ENCODE peak calls at places on chromosomes 6 and 20, in four cellular contexts. L, O, K and R are unnamed samples.

GRCh38 chr20:56793916-56794315 is 164.8 kb downstream of the TFAP2C start:
- DNase-seq in K (no peak), O (no peak), L (no peak), R (no peak)

GRCh38 chr20:22904411-22904810 is 130.7 kb upstream of the SSTR4 start:
- DNase-seq in K (no peak), O (no peak), L (no peak), R (no peak)

GRCh38 chr6:33288942-33289783 is at the start of the genes PFDN6 and WDR46:
- DNase-seq in O (peak; percentile 83), K (peak; percentile 87), L (peak; percentile 88), R (peak; percentile 94)

GRCh38 chr6:163367388-163368183 is 46.9 kb upstream of the QKI start:
- DNase-seq in O (peak; percentile 74), L (no peak), K (peak; percentile 9), R (no peak)

GRCh38 chr20:62489186-62489939 is 13.6 kb upstream of the GATA5 start:
- DNase-seq in K (no peak), O (no peak), L (peak; percentile 77), R (no peak)

GRCh38 chr6:34276881-34277762 is 28.3 kb upstream of the SMIM29 start:
- DNase-seq in O (no peak), K (no peak), L (no peak), R (no peak)

GRCh38 chr6:37134622-37135191 is 35.2 kb upstream of the PIM1 start:
- DNase-seq in L (peak; percentile 97), O (no peak), K (peak; percentile 84), R (no peak)

GRCh38 chr20:53788253-53789022 is 194.8 kb upstream of the ZNF217 start:
- DNase-seq in O (no peak), L (no peak), K (no peak), R (no peak)

GRCh38 chr20:44807684-44808056 is 2.7 kb downstream of the RIMS4 start:
- DNase-seq in L (no peak), O (no peak), K (no peak), R (no peak)

GRCh38 chr20:50299325-50299629 is 108.6 kb downstream of the CEBPB start:
- DNase-seq in K (no peak), L (no peak), O (no peak), R (no peak)

GRCh38 chr6:158026054-158026900 is 44.6 kb downstream of the SYNJ2 start:
- DNase-seq in L (peak; percentile 74), K (peak; percentile 95), O (peak; percentile 81), R (peak; percentile 96)
- H3K4me1 ChIP-seq in L (peaks cover 29% of the 10 kb centered on the region), K (no peaks in the 10 kb centered on the region), O (peaks cover 20% of the 10 kb centered on the region), R (peaks cover 36% of the 10 kb centered on the region)

GRCh38 chr20:15333170-15333569 is 995.8 kb upstream of the FLRT3 start:
- DNase-seq in L (no peak), K (no peak), O (no peak), R (no peak)
- H3K9me3 ChIP-seq in L (no peaks in the 10 kb centered on the region), K (no peaks in the 10 kb centered on the region), O (no peaks in the 10 kb centered on the region), R (peaks cover 5% of the 10 kb centered on the region)

GRCh38 chr20:33791021-33791420 is 20.1 kb upstream of the CHMP4B start:
- DNase-seq in L (no peak), O (peak; percentile 63), K (no peak), R (no peak)
- H3K4me1 ChIP-seq in L (peaks cover 51% of the 10 kb centered on the region), O (peaks cover 19% of the 10 kb centered on the region), K (no peaks in the 10 kb centered on the region), R (no peaks in the 10 kb centered on the region)

DNA sequence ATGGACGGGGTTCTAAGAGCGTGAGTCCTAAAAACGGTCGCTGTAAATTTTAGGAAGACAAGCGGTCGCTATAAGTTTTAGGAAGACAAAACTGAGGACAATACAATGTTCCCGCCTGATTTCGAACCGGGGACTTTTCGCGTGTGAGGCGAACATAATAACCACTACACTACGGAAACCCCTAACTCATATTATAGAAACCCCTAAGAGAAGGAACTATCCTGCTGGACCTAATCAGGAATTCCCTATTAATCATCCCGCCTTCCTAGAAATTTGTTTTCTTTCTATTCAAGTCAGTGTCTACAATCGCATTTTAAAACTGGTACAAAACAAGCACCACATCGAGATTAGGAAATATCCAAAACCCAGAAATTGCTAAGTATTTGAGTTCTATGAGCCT is 183.8 kb downstream of the OR2B2 start:
- DNase-seq in K (no peak), O (no peak), L (no peak), R (no peak)
- H3K9me3 ChIP-seq in K (no peaks in the 10 kb centered on the region), O (no peaks in the 10 kb centered on the region), L (no peaks in the 10 kb centered on the region), R (no peaks in the 10 kb centered on the region)

GRCh38 chr6:52513896-52514295 is 63.0 kb downstream of the TRAM2 start:
- DNase-seq in L (no peak), O (no peak), K (no peak), R (no peak)

GRCh38 chr6:52516269-52516668 is 60.6 kb downstream of the TRAM2 start:
- DNase-seq in L (no peak), K (no peak), O (no peak), R (no peak)

GRCh38 chr6:52513464-52513863 is 63.4 kb downstream of the TRAM2 start:
- DNase-seq in K (no peak), O (no peak), L (no peak), R (no peak)

GRCh38 chr6:52515219-52515960 is 61.5 kb downstream of the TRAM2 start:
- DNase-seq in L (no peak), K (no peak), O (no peak), R (no peak)

DNA sequence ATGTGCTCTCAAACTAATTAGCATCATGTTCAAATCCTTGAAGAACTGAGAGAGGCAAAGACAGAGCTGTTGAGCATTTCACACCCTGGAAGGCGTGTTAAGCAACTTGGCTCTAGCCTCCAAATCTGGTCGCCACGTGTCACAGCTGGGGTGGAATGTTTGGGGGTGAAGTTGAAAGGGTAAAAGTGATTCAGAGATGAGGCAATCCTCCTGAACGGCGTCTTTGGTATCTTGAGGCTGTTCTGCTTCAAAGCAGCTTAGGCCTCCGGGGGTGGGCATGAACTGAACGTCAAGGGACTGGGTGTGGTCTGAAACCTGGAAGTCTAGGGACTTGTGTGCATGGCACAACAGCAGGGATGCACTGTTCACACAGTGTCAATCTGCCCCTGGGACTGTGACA is 62.3 kb downstream of the TRAM2 start:
- DNase-seq in L (no peak), K (no peak), O (no peak), R (peak; percentile 34)
- H3K4me1 ChIP-seq in L (peaks cover 47% of the 10 kb centered on the region), K (peaks cover 12% of the 10 kb centered on the region), O (peaks cover 60% of the 10 kb centered on the region), R (peaks cover 20% of the 10 kb centered on the region)

DNA sequence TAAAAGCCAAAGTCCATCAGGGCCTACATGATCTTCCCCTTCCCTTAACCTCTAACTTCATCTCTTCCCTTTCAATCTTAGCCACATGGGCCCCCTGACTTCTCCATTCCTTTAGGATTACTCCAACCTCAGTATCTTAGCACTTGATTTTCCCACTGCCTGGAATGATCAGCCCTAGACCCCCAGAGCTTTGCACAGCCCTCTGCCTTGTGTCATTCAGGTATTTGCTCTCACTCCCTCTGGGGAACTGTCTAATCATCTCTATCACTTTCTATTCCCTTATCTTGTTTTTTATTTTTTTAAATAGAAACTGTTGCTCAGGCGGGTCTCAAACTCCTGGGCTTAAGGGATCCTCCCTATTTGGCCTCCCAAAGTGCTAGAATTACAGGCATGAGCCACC is 13.3 kb upstream of the ZNFX1 start:
- DNase-seq in O (no peak), K (no peak), L (no peak), R (no peak)
- H3K9me3 ChIP-seq in O (peaks cover 14% of the 10 kb centered on the region), K (peaks cover 10% of the 10 kb centered on the region), L (peaks cover 9% of the 10 kb centered on the region), R (peaks cover 10% of the 10 kb centered on the region)

GRCh38 chr6:101116337-101116736 is 235.2 kb upstream of the ASCC3 start:
- DNase-seq in O (no peak), L (no peak), K (no peak), R (no peak)
- H3K4me1 ChIP-seq in O (no peaks in the 10 kb centered on the region), L (peaks cover 48% of the 10 kb centered on the region), K (no peaks in the 10 kb centered on the region), R (peaks cover 44% of the 10 kb centered on the region)

GRCh38 chr20:17690144-17690543 is 8.1 kb upstream of the RRBP1 start:
- DNase-seq in O (no peak), L (no peak), K (no peak), R (no peak)
- H3K9me3 ChIP-seq in O (no peaks in the 10 kb centered on the region), L (no peaks in the 10 kb centered on the region), K (peaks cover 3% of the 10 kb centered on the region), R (peaks cover 3% of the 10 kb centered on the region)

DNA sequence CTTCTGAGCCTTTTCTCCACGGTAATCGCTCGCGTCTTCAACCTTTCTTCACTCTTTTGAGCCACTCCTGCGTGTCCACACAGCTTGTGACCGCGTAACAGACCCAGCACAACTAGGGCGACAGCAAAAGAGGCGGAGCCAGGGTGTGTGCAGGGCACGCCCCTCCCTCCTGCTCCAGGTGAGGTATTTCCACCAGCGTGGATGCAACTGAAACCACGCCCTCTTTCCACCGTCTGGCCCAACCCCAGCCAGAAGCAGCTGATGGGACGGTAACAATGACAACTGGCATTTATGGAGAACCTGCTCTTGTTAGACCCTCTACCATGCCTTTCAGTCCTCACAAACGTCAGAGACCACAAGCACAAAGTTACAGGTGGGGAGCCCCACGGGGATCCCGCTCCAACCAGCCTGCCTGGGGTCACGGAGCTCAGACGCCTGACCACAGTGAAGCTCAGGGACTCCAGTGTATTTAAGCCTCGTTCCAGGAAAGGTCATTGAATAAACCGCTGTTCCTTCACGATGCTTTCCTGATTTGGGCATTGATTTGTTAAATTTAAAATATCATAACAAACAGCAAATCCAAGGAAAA is 2.0 kb downstream of the PXDC1 start:
- DNase-seq in O (peak; percentile 78), L (peak; percentile 63), K (no peak), R (no peak)
- H3K4me1 ChIP-seq in O (peaks cover 52% of the 10 kb centered on the region), L (peaks cover 23% of the 10 kb centered on the region), K (no peaks in the 10 kb centered on the region), R (peaks cover 30% of the 10 kb centered on the region)

GRCh38 chr6:131917763-131918649 is 33.2 kb downstream of the CCN2 start:
- DNase-seq in L (no peak), K (no peak), O (no peak), R (no peak)

GRCh38 chr6:131918650-131919355 is 32.4 kb downstream of the CCN2 start:
- DNase-seq in K (no peak), L (no peak), O (no peak), R (no peak)

GRCh38 chr6:131923356-131923755 is 27.8 kb downstream of the CCN2 start:
- DNase-seq in O (no peak), L (peak; percentile 67), K (no peak), R (peak; percentile 74)

GRCh38 chr6:131917318-131917717 is 33.9 kb downstream of the CCN2 start:
- DNase-seq in L (no peak), K (no peak), O (no peak), R (no peak)

DNA sequence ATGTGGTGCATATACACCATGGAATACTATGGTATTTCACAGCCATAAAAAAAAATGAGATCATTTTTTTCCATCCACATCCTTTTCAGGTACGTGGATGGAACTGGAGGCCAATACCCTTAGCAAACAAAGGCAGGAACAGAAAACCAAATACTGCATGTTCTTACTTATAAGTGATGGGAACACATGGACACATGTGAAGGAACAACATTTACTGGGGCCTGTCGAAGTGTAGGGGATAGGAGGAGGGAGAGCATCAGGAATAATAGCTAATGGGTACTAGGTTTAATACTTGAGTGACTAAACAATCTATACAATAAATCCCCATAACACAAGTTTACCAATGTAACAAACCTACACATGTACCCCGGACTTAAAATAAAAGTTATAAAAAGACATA is 30.5 kb downstream of the CCN2 start:
- DNase-seq in O (no peak), K (no peak), L (no peak), R (no peak)
- H3K9me3 ChIP-seq in O (no peaks in the 10 kb centered on the region), K (no peaks in the 10 kb centered on the region), L (no peaks in the 10 kb centered on the region), R (no peaks in the 10 kb centered on the region)